ENCODE peak calls at places on chromosome 16, in five cellular contexts. One of them, this sample, is unnamed.

GRCh38 chr16:10780628-10781027 is 37.0 kb downstream of the NUBP1 start:
- DNase-seq in lower leg skin: no peak
- DNase-seq in HEK293T: no peak
- DNase-seq in stimulated activated naive CD4-positive, alpha-beta T cell: no peak
- DNase-seq in erythroblast: no peak
- DNase-seq in this sample: no peak

GRCh38 chr16:68242085-68242484 is 3.1 kb upstream of the PLA2G15 start:
- DNase-seq in lower leg skin: no peak
- DNase-seq in HEK293T: no peak
- DNase-seq in stimulated activated naive CD4-positive, alpha-beta T cell: no peak
- DNase-seq in erythroblast: no peak
- DNase-seq in this sample: no peak

GRCh38 chr16:79882292-79882995 is 281.9 kb upstream of the MAF start:
- DNase-seq in lower leg skin: no peak
- DNase-seq in HEK293T: no peak
- DNase-seq in stimulated activated naive CD4-positive, alpha-beta T cell: no peak
- DNase-seq in erythroblast: no peak
- DNase-seq in this sample: no peak

GRCh38 chr16:57409870-57410585 is 5.5 kb downstream of the CCL17 start:
- DNase-seq in lower leg skin: no peak
- DNase-seq in HEK293T: no peak
- DNase-seq in stimulated activated naive CD4-positive, alpha-beta T cell: no peak
- DNase-seq in erythroblast: no peak
- DNase-seq in this sample: no peak

GRCh38 chr16:73057369-73058210 is 9.7 kb upstream of the ZFHX3 start:
- DNase-seq in lower leg skin: no peak
- DNase-seq in HEK293T: no peak
- DNase-seq in stimulated activated naive CD4-positive, alpha-beta T cell: no peak
- DNase-seq in erythroblast: peak; percentile 36
- DNase-seq in this sample: no peak

GRCh38 chr16:57388359-57389086 is 16.0 kb upstream of the CCL17 start:
- DNase-seq in lower leg skin: no peak
- DNase-seq in HEK293T: no peak
- DNase-seq in stimulated activated naive CD4-positive, alpha-beta T cell: no peak
- DNase-seq in erythroblast: no peak
- DNase-seq in this sample: no peak

GRCh38 chr16:81445143-81445922 is 725 bp downstream of the CMIP start:
- DNase-seq in lower leg skin: peak; percentile 33
- DNase-seq in HEK293T: peak; percentile 44
- DNase-seq in stimulated activated naive CD4-positive, alpha-beta T cell: peak; percentile 53
- DNase-seq in erythroblast: peak; percentile 59
- DNase-seq in this sample: peak; percentile 35

GRCh38 chr16:17211797-17212196 is 259.0 kb downstream of the XYLT1 start:
- DNase-seq in lower leg skin: no peak
- DNase-seq in HEK293T: peak; percentile 21
- DNase-seq in stimulated activated naive CD4-positive, alpha-beta T cell: peak; percentile 22
- DNase-seq in erythroblast: no peak
- DNase-seq in this sample: peak; percentile 12

GRCh38 chr16:52191533-52192134 is 355.3 kb downstream of the TOX3 start:
- DNase-seq in lower leg skin: peak; percentile 45
- DNase-seq in HEK293T: peak; percentile 72
- DNase-seq in stimulated activated naive CD4-positive, alpha-beta T cell: peak; percentile 6
- DNase-seq in erythroblast: peak; percentile 53
- DNase-seq in this sample: peak; percentile 27

GRCh38 chr16:24452724-24453123 is 86.6 kb upstream of the RBBP6 start:
- DNase-seq in lower leg skin: no peak
- DNase-seq in HEK293T: no peak
- DNase-seq in stimulated activated naive CD4-positive, alpha-beta T cell: no peak
- DNase-seq in erythroblast: no peak
- DNase-seq in this sample: no peak

GRCh38 chr16:12162151-12162559 is 185.6 kb downstream of the SNX29 start:
- DNase-seq in lower leg skin: no peak
- DNase-seq in HEK293T: no peak
- DNase-seq in stimulated activated naive CD4-positive, alpha-beta T cell: no peak
- DNase-seq in erythroblast: no peak
- DNase-seq in this sample: no peak

GRCh38 chr16:23391381-23392222 is 61.4 kb downstream of the COG7 start:
- DNase-seq in lower leg skin: no peak
- DNase-seq in HEK293T: no peak
- DNase-seq in stimulated activated naive CD4-positive, alpha-beta T cell: no peak
- DNase-seq in erythroblast: no peak
- DNase-seq in this sample: no peak

GRCh38 chr16:4682084-4682581 is 11.2 kb upstream of the NUDT16L1 start:
- DNase-seq in lower leg skin: no peak
- DNase-seq in HEK293T: no peak
- DNase-seq in stimulated activated naive CD4-positive, alpha-beta T cell: no peak
- DNase-seq in erythroblast: no peak
- DNase-seq in this sample: no peak

GRCh38 chr16:4984174-4985000 is 26.3 kb downstream of the SEC14L5 start:
- DNase-seq in lower leg skin: no peak
- DNase-seq in HEK293T: no peak
- DNase-seq in stimulated activated naive CD4-positive, alpha-beta T cell: no peak
- DNase-seq in erythroblast: no peak
- DNase-seq in this sample: no peak